ENCODE peak calls at places on chromosomes 7 and 10, in four cellular contexts. K is bronchial epithelial cell, A is GM06990, U is brain microvascular endothelial cell. S is an unnamed sample.

GRCh38 chr7:27031289-27032172 is 64.3 kb downstream of the HOXA1 start:
- DNase-seq in K (peak; percentile 56), A (peak; percentile 15), U (peak; percentile 41), S (no peak)

GRCh38 chr10:99983280-99983988 is 26.3 kb downstream of the DNMBP start:
- DNase-seq in K (peak; percentile 33), A (peak; percentile 42), U (peak; percentile 66), S (no peak)

GRCh38 chr10:118501637-118502440 is 93.6 kb downstream of the PRLHR start:
- DNase-seq in K (peak; percentile 100), A (no peak), U (peak; percentile 35), S (peak; percentile 22)

GRCh38 chr10:6348091-6348862 is 145.5 kb downstream of the PFKFB3 start:
- DNase-seq in K (no peak), A (peak; percentile 72), U (peak; percentile 1), S (peak; percentile 20)

GRCh38 chr7:47901542-47901941 is 46.7 kb downstream of the PKD1L1 start:
- DNase-seq in K (no peak), A (no peak), U (peak; percentile 50), S (no peak)

GRCh38 chr7:48755061-48755555 is 169.2 kb upstream of the CDC14C start:
- DNase-seq in K (no peak), A (no peak), U (no peak), S (peak; percentile 26)

GRCh38 chr10:80472234-80473095 is 18.4 kb downstream of the TSPAN14 start:
- DNase-seq in K (peak; percentile 97), A (peak; percentile 67), U (peak; percentile 79), S (no peak)

GRCh38 chr7:140478361-140479061 is 794 bp downstream of the MKRN1 start:
- DNase-seq in K (peak; percentile 20), A (peak; percentile 66), U (peak; percentile 22), S (no peak)

GRCh38 chr10:68208424-68209042 is 23.4 kb downstream of the ATOH7 start:
- DNase-seq in K (peak; percentile 66), A (no peak), U (peak; percentile 72), S (peak; percentile 56)

GRCh38 chr7:115297651-115298050 is 375.8 kb downstream of the MDFIC start:
- DNase-seq in K (peak; percentile 95), A (no peak), U (peak; percentile 98), S (peak; percentile 18)

GRCh38 chr7:104973227-104973626 is 40.8 kb upstream of the KMT2E start:
- DNase-seq in K (peak; percentile 93), A (no peak), U (no peak), S (no peak)

GRCh38 chr7:42262907-42263466 is 26.0 kb upstream of the GLI3 start:
- DNase-seq in K (peak; percentile 88), A (no peak), U (no peak), S (peak; percentile 72)

GRCh38 chr10:32909461-32909860 is 48.6 kb downstream of the ITGB1 start:
- DNase-seq in K (no peak), A (no peak), U (no peak), S (no peak)

GRCh38 chr7:117603627-117604026 is 123.8 kb downstream of the CFTR start:
- DNase-seq in K (no peak), A (no peak), U (no peak), S (no peak)
- TF ChIP-seq CTCF in K (no peak), A (no peak), U (no peak), S (no peak)

DNA sequence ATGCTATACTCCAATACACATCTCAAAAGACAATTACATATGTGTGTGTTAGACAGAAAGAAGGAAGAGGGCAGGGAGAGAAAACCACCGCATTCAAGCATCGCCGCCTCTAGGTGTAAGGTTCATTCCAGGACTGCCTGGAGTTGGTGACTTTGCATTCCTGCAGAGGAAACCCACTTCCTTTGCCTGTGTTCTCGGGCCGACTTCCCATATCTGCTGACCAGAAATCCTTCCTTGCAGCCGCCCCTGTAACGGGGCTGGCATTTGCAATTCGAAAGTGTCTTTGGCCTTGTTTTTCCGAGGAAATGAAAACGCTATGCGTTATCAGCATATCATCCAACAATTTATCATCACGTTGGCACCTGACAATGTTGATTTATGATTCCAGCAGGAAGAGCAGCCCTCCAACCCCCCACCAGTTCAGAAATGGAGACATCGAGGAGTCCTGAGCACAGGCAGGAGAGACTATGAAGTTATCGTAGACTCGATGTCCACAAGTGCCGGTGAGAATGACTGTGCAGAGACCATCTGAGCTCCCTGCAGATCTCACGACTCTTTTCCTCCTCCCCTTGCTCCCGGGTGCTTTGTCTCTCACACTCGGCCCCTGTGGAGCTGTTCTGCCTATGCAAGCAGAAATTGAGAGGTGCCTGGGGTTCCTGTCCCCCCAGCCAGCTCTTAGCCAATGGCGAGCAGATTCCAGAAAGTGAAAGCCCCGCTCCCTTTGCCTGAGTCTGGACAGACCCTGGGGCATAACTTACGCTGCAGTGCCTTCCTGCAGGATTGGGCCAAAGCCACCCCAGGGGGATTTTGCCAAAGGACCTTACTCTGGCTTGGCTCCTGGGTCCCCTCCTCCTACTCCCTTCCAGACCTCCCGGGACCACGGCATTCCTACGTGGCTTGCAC is 68.9 kb upstream of the FOXK1 start:
- DNase-seq in K (peak; percentile 17), A (no peak), U (peak; percentile 14), S (peak; percentile 34)
- H3K4me3 ChIP-seq in K (no peak overlapping the region), A (peak overlapping the region; percentile 26), U (peak overlapping the region; percentile 35), S (peak overlapping the region; percentile 26)

GRCh38 chr7:82429408-82429807 is 14.2 kb downstream of the CACNA2D1 start:
- DNase-seq in K (no peak), A (no peak), U (peak; percentile 10), S (no peak)

GRCh38 chr7:82423446-82423845 is 20.1 kb downstream of the CACNA2D1 start:
- DNase-seq in K (no peak), A (no peak), U (no peak), S (no peak)

GRCh38 chr7:82433507-82433906 is 10.1 kb downstream of the CACNA2D1 start:
- DNase-seq in K (no peak), A (no peak), U (no peak), S (no peak)

GRCh38 chr7:82430518-82431465 is 12.8 kb downstream of the CACNA2D1 start:
- DNase-seq in K (no peak), A (no peak), U (no peak), S (no peak)

DNA sequence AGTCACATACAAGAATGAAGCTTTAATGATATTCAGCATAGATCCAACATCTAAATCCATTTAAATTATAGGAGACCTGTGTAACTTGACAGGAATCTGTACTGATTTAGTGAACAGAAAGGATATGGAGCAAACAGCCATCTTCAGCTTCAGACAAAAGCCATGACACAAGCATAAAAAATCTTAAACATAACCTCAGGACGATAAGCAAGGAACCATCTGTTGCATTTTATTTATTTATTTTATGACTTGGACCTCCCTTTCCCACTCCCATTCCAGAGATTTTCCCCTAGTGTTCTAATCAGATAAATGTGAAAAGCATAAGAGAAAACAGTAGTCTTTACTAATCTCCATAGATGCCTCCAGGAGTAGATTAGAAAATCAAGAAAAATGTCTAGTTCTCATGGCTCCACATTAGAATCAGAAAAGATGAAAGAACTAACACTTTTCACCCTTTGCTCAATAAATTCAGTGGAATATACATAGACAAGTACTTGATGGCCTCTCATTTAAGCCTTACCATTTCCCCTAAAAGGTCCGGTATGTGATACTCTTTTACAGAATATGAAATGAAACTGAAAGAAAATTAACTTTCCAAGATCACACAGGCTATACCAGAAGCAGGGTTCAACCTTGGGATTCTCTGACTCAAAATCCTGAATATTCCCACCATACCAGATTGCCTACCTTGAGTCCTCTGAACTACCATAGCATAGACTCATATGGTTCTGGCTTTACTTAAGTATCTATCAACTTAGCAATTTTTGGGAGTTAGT is 15.2 kb downstream of the CACNA2D1 start:
- DNase-seq in K (no peak), A (no peak), U (peak; percentile 64), S (peak; percentile 39)
- TF ChIP-seq CTCF in K (no peak), A (no peak), U (no peak), S (no peak)

DNA sequence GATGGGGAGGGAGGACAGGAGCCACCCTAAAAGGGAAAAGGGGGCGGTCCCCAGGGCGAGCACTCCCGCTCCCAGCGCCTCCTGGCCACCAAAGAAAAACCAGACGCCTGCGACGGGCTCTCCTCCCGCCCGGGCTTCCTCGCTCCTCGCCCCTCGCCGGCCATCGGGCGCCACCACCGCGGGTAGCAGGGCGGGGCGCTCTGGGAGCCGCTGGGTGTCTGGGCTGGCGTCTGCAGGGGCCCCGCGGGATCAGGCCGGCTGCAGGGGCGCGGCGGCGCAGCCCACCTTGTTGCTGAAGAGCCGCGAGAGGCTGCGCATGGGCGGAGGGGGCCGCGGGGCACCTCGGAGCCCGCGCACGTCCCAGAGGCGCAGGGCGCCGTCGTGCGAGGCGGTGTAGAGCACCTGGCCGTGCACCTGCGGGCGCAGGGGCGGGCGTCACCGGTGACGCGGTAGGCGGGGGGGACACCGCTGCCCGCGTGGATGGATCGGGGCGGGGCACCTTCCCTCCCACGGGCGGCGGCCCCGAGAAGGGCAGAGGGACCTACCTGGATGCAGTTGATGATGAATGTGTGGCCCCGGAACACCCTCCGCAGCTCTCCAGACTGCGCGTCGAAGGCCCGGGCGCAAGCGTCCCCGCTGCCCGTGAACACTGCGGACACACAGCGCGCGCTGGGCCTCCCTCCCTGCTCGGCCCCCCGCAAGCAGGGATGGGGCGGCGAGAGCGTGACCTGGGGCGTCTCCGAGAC is 28.3 kb downstream of the WDR86 start:
- DNase-seq in K (no peak), A (no peak), U (no peak), S (no peak)
- H3K4me3 ChIP-seq in K (no peak overlapping the region), A (peak overlapping the region; percentile 40), U (no peak overlapping the region), S (peak overlapping the region; percentile 9)

GRCh38 chr10:77713506-77714280 is 76.1 kb upstream of the KCNMA1 start:
- DNase-seq in K (no peak), A (no peak), U (no peak), S (no peak)

GRCh38 chr10:77710759-77711682 is 73.4 kb upstream of the KCNMA1 start:
- DNase-seq in K (peak; percentile 43), A (peak; percentile 86), U (peak; percentile 57), S (no peak)

GRCh38 chr10:77710081-77710551 is 72.5 kb upstream of the KCNMA1 start:
- DNase-seq in K (no peak), A (peak; percentile 72), U (no peak), S (no peak)

GRCh38 chr10:77712207-77712606 is 74.6 kb upstream of the KCNMA1 start:
- DNase-seq in K (no peak), A (no peak), U (no peak), S (no peak)

DNA sequence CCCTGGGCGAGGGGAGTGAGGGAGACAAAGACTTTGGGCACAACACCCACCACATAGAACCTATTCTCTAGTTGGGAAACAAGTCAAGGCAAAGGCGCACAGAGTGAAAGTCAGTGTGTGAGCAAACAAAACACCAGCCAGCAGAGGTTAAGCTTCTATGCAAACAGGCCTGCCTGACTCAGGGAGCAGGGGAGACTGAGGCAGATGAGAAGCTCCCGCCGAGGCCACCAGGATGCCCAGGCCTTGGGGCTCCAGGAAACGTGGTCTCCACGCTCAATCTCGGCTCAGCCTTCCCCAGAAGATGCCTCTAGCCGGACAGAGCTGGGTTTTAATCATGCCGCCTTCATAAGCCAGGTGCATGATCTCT is 74.1 kb upstream of the KCNMA1 start:
- DNase-seq in K (no peak), A (no peak), U (no peak), S (no peak)
- TF ChIP-seq CTCF in K (no peak), A (no peak), U (no peak), S (no peak)

GRCh38 chr7:128869944-128870285 is 7.3 kb downstream of the ATP6V1F start:
- DNase-seq in K (no peak), A (no peak), U (no peak), S (no peak)
- H3K4me3 ChIP-seq in K (peak overlapping the region; percentile 44), A (peak overlapping the region; percentile 47), U (peak overlapping the region; percentile 26), S (peak overlapping the region; percentile 43)

DNA sequence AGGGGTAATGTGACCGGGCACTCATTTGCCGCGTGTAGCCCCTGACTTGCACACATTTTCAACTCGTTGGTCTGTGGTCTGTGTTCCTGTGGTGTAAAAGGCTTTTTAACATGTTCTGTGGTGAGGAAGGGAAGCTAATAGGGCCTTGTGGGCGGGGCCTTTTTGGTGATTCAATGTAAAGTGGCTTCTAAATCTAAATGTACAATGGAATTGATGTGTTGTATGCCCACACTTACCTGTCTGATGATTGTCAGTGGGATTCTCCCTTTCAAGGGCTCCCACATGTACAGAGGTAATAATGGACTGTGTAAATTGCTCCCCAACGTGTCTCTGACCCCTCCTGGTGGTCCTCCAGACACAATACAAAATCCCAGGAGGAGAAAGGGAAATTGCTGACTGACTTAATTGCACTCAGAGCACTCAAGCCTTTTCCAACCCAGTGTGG is 43.1 kb upstream of the GATAD1 start:
- DNase-seq in K (no peak), A (no peak), U (no peak), S (no peak)
- TF ChIP-seq CTCF in K (no peak), A (no peak), U (peak; percentile 43), S (no peak)